ENCODE peak calls at places on chromosome 17, in seven cellular contexts. R, D, Y, O, B, S and A are unnamed samples.

GRCh38 chr17:40497704-40498103 is 3.7 kb downstream of the TNS4 start:
- DNase-seq in S (no peak), Y (no peak), D (no peak), B (no peak), R (no peak), O (no peak), A (no peak)

GRCh38 chr17:329794-330420 is 22.7 kb downstream of the RPH3AL start:
- DNase-seq in S (no peak), Y (no peak), O (no peak), D (no peak), B (no peak), R (no peak), A (no peak)

GRCh38 chr17:10762037-10762436 is 32.2 kb upstream of the TMEM220 start:
- DNase-seq in D (no peak), O (no peak), B (no peak), S (no peak), R (no peak), Y (no peak), A (no peak)

GRCh38 chr17:68621065-68621464 is 19.9 kb upstream of the FAM20A start:
- DNase-seq in O (no peak), D (no peak), S (no peak), Y (no peak), R (no peak), B (no peak), A (no peak)

GRCh38 chr17:71505200-71505599 is 615.6 kb upstream of the SOX9 start:
- DNase-seq in D (no peak), Y (no peak), S (no peak), B (no peak), R (no peak), O (no peak), A (no peak)

GRCh38 chr17:19454074-19454473 is 43.0 kb downstream of the RNF112 start:
- DNase-seq in Y (no peak), D (no peak), B (no peak), R (peak), O (no peak), S (no peak), A (no peak)

GRCh38 chr17:29838961-29839360 is 91.1 kb downstream of the SSH2 start:
- DNase-seq in Y (no peak), R (peak), O (no peak), S (no peak), B (no peak), D (no peak), A (peak)

GRCh38 chr17:68172461-68172954 is 75.3 kb upstream of the AMZ2 start:
- DNase-seq in S (no peak), Y (peak), D (peak), R (peak), O (peak), B (peak), A (peak)

GRCh38 chr17:7997186-7997585 is 5.2 kb upstream of the GUCY2D start:
- DNase-seq in O (peak), B (peak), D (no peak), Y (peak), S (no peak), R (no peak), A (peak)

GRCh38 chr17:13743906-13744305 is 142.2 kb upstream of the HS3ST3A1 start:
- DNase-seq in D (no peak), Y (no peak), O (no peak), B (no peak), R (no peak), S (no peak), A (no peak)

GRCh38 chr17:40362696-40363479 is 1.6 kb downstream of the GJD3 start:
- DNase-seq in D (peak), R (peak), S (no peak), B (peak), Y (peak), O (peak), A (peak)

GRCh38 chr17:79464310-79465010 is 146.4 kb downstream of the RBFOX3 start:
- DNase-seq in S (no peak), B (no peak), Y (no peak), D (no peak), R (no peak), O (no peak), A (no peak)

GRCh38 chr17:64112978-64113377 is 17.0 kb downstream of the ERN1 start:
- DNase-seq in S (no peak), D (no peak), R (no peak), Y (no peak), B (no peak), O (no peak), A (no peak)

GRCh38 chr17:13544292-13544691 is 57.4 kb downstream of the HS3ST3A1 start:
- DNase-seq in O (no peak), R (no peak), Y (no peak), D (no peak), S (no peak), B (no peak), A (no peak)

GRCh38 chr17:691423-691822 is 23.2 kb downstream of the VPS53 start:
- DNase-seq in O (no peak), B (no peak), R (no peak), Y (no peak), S (no peak), D (no peak), A (no peak)

GRCh38 chr17:77844681-77845080 is 113.8 kb upstream of the TNRC6C start:
- DNase-seq in S (no peak), O (no peak), D (no peak), Y (no peak), B (no peak), R (no peak), A (no peak)

GRCh38 chr17:80264048-80264792 is 3.6 kb downstream of the RNF213 start:
- DNase-seq in R (no peak), S (no peak), O (no peak), D (no peak), Y (no peak), B (no peak), A (no peak)

GRCh38 chr17:30942311-30943079 is 20.8 kb downstream of the ADAP2 start:
- DNase-seq in O (no peak), B (no peak), D (no peak), R (no peak), Y (no peak), S (no peak), A (no peak)

GRCh38 chr17:61410100-61410551 is 10.5 kb downstream of the TBX2 start:
- DNase-seq in B (no peak), S (no peak), O (no peak), Y (no peak), D (no peak), R (no peak), A (no peak)

GRCh38 chr17:43528988-43529814 is 16.9 kb downstream of the ETV4 start:
- DNase-seq in S (no peak), D (no peak), R (no peak), Y (no peak), O (no peak), B (no peak), A (no peak)

GRCh38 chr17:44214230-44214494 is 5.3 kb downstream of the UBTF start:
- DNase-seq in D (no peak), B (no peak), O (no peak), Y (no peak), S (no peak), R (no peak), A (no peak)

GRCh38 chr17:7774037-7774659 is 56.6 kb downstream of the DNAH2 start:
- DNase-seq in D (no peak), Y (no peak), S (no peak), O (peak), B (no peak), R (no peak), A (no peak)

GRCh38 chr17:1241904-1242303 is 28.3 kb upstream of the BHLHA9 start:
- DNase-seq in D (no peak), B (no peak), R (no peak), O (no peak), Y (no peak), S (no peak), A (no peak)

GRCh38 chr17:39099686-39100293 is 51.6 kb downstream of the PLXDC1 start:
- DNase-seq in R (no peak), Y (no peak), B (no peak), D (no peak), S (no peak), O (no peak), A (no peak)

GRCh38 chr17:69769050-69769449 is 306.0 kb upstream of the KCNJ16 start:
- DNase-seq in B (no peak), S (no peak), Y (no peak), R (no peak), O (no peak), D (no peak), A (no peak)

GRCh38 chr17:36002631-36003030 is 1.3 kb upstream of the CCL15 start:
- DNase-seq in D (no peak), O (no peak), B (no peak), S (peak), Y (no peak), R (no peak), A (no peak)

GRCh38 chr17:30299000-30299399 is 7.3 kb upstream of the BLMH start:
- DNase-seq in D (no peak), Y (no peak), R (no peak), O (no peak), S (no peak), B (no peak), A (no peak)

GRCh38 chr17:16352303-16352837 is 899 bp downstream of the CENPV start:
- DNase-seq in R (peak), Y (no peak), B (peak), S (no peak), O (peak), D (peak), A (peak)

GRCh38 chr17:80254396-80255241 is 6.0 kb upstream of the RNF213 start:
- DNase-seq in R (no peak), Y (peak), O (peak), S (peak), D (peak), B (no peak), A (no peak)

GRCh38 chr17:77054926-77055325 is 85.8 kb upstream of the SEC14L1 start:
- DNase-seq in S (no peak), R (no peak), O (no peak), D (no peak), Y (no peak), B (no peak), A (no peak)

DNA sequence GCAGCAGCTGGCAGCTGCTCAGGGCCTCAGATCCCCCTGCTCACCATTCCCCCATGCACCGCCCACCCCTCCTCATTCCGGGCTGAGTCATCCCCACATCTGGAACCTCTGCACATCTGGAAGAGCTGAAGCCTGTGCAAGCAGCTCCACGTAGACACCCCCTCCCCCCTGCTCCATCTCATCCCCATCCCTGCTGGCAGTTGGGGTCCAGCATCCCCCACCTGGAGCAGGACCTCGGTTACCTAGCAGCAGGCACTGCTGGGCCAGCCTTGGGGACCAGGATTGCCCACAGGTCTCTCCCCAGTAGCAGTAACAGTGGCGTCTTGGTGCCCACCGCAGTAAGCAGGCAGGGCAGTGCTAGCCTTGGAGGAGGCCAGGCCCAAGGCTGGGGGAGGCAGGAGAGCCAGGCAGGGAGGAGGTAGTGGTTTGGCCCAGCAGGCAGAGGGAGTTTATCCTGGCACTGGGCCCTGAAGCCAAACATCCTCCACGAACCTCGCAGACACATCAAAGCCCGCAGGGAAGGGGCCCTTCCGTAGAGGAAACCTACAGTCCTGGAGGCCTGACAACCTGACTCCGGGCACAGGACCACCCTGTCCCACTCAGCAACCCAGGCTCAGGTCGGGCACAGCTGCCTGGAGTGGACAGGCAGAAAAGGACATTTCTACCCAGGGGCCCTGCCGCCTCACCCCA is 7.7 kb upstream of the TMEM92 start:
- DNase-seq in R (peak), D (no peak), B (no peak), Y (no peak), S (no peak), O (peak), A (no peak)
- TF ChIP-seq SP1 in R (no peak), D (no peak), B (no peak), Y (no peak), S (no peak), O (no peak), A (no peak)

DNA sequence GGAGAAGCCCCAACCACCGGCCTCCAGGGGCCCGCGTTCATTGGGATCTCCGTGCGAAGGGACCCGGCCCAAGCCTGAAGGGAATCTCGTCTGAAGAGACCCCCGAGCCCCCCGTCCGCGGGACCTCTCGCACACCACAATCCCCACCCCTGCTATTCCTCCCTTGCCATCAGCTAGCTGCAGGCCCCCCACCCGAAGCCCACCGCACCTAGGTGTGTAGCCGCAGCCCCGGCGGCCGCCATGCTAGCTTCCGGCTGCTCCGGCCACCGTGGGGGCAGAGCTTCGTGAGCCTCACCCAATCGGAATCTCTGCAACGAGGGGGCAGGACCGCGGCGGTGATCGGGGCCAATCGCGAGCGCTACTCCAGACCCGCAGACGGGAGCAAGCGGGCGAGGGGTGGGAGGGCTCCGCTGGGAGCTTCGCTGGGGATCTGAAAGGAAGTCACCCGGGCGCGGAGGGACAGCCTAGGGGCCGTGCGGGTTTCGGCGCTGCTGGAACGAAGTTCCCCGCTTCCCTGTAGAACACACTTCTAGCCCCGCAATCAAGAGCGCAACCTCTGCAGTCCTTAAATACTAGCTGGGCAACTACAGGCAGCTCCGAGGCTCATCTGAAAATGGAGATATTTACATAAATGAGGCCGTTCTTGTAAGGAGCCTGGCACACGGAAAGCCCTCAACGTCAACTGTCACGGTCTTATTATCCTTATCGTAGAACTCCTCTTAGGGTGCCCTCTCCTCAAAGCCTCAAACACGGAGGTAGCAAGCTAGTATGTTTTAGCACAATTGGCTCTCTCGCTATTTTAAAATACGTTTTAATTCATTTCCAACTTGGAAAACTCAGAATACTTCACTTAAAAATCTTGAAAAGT is at the start of gene PIGS:
- DNase-seq in S (peak), R (peak), Y (peak), O (peak), D (peak), B (peak), A (peak)
- TF ChIP-seq SP1 in S (peak), R (peak), Y (no peak), O (peak), D (peak), B (no peak), A (peak)

GRCh38 chr17:28256370-28256769 is 62.6 kb upstream of the TMEM97 start:
- DNase-seq in D (no peak), O (no peak), R (no peak), Y (no peak), B (no peak), S (no peak), A (no peak)

GRCh38 chr17:28255616-28256015 is 63.4 kb upstream of the TMEM97 start:
- DNase-seq in Y (no peak), O (no peak), S (no peak), D (no peak), B (no peak), R (no peak), A (no peak)

GRCh38 chr17:28249706-28250105 is 69.3 kb upstream of the TMEM97 start:
- DNase-seq in S (no peak), O (no peak), Y (no peak), R (no peak), D (no peak), B (no peak), A (no peak)

GRCh38 chr17:28253663-28254062 is 65.3 kb upstream of the TMEM97 start:
- DNase-seq in B (no peak), Y (no peak), R (no peak), D (no peak), S (no peak), O (no peak), A (no peak)

DNA sequence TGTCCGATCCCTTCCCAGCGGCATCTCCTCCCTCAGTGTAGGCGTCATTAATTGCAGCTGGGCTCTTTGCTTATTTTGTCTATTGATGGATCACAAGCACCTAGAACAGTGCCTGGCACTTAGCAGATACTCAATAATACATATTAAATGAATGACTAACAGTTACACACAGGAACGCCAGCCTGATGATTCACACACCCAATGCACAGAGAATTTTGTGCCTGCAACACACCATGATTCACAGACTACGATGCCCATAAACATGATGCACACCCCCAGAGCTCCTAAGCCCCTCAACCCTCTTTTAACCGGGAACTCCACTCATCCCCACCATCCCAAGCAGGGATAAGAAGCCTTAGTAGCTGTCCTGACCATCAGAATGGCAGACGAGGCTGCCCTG is 66.6 kb upstream of the TMEM97 start:
- DNase-seq in S (no peak), O (no peak), R (no peak), Y (no peak), D (no peak), B (no peak), A (no peak)
- TF ChIP-seq SP1 in S (no peak), O (no peak), R (no peak), Y (no peak), D (no peak), B (no peak), A (no peak)

DNA sequence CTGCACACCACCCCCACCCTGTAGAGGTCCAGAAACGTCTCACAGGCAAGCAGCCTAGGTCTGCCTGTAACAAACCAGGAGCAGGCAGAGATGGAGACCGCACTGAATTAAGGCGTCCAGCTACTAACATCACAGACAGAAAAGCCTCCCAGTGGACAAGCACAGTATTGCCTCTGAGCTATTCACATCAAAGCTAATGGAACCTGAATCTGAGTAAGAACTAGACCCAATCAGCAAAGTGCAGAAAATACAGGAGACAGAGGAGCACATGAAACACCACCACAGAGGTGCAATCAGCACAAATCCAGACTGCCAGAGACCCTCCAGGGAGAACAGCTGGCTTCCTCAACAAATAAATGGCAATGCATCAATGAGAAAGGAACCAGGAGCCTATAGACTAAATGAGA is 22.2 kb upstream of the PEMT start:
- DNase-seq in B (peak), Y (peak), S (no peak), R (peak), D (peak), O (peak), A (peak)
- TF ChIP-seq SP1 in B (no peak), Y (no peak), S (no peak), R (peak), D (no peak), O (no peak), A (no peak)

GRCh38 chr17:27529230-27529796 is 73.1 kb downstream of the KSR1 start:
- DNase-seq in S (no peak), Y (no peak), O (no peak), D (peak), B (no peak), R (no peak), A (no peak)

GRCh38 chr17:27525836-27526235 is 69.6 kb downstream of the KSR1 start:
- DNase-seq in B (no peak), O (no peak), S (no peak), Y (no peak), D (no peak), R (no peak), A (no peak)

GRCh38 chr17:27524594-27524993 is 68.3 kb downstream of the KSR1 start:
- DNase-seq in Y (no peak), D (no peak), R (no peak), B (no peak), S (no peak), O (no peak), A (no peak)

GRCh38 chr17:27525316-27525715 is 69.1 kb downstream of the KSR1 start:
- DNase-seq in R (no peak), S (no peak), Y (no peak), O (no peak), B (no peak), D (no peak), A (no peak)

GRCh38 chr17:27526603-27527002 is 70.4 kb downstream of the KSR1 start:
- DNase-seq in B (no peak), D (peak), S (no peak), Y (no peak), O (no peak), R (no peak), A (peak)
- TF ChIP-seq SP1 in B (no peak), D (no peak), S (no peak), Y (no peak), O (no peak), R (no peak), A (no peak)

DNA sequence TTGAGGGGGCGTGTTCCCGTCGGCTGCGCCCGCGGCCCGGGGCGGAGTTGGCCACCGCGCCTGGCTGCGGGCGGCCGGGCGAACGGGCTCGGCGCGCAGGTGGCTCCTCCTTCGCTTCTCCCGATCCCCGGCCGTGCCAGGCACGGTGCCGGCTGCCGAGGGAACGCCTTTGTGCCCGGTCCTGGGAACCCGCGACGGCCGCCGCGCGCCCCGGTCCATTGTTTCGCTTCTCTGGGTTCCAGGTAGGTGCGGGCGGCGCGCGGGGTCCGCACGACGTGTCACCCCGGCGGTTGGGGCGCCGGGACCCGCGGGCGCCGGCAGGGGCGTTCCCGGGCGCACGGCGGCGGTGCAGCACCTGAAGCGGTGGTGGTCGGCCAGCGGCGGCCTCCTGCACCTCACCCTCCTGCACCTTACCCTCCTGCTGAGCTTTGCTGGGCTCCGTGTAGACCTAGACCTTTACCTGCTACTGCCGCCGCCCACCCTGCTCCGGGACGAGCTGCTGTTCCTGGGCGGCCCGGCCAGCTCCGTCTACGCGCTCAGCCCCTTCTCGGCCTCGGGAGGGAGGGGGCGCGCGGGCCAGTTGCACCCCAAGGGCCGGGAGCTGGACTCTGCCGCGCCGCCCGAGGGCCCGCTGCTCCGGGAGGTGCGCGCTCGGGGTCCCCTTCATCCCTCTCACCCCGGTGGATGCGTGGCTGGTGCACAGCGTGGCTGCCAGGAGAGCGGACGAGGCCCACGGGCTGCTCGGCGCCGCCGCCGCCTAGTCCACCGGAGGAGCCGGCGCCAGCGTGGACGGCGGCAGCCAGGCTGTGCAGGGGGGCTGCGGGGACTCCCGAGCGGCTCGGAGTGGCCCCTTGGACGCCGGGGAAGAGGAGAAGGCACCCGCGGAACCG is 99.9 kb downstream of the EFCAB13 start:
- DNase-seq in R (peak), O (no peak), S (no peak), D (no peak), B (no peak), Y (no peak), A (peak)
- TF ChIP-seq SP1 in R (no peak), O (no peak), S (no peak), D (no peak), B (no peak), Y (no peak), A (peak)